ENCODE peak calls at places on chromosomes 2 and 18, in five cellular contexts. H is glomerular endothelial cell; I is nephron progenitor cell; J is M059J; P is stimulated activated effector memory CD8-positive, alpha-beta T cell treated with anti-CD3 and anti-CD28 coated beads, Interleukin-12 subunit alpha, Interleukin-12 subunit beta, amount 100 ng/mL, for 72 hours. D is an unnamed sample.

GRCh38 chr18:21093133-21093532 is 18.5 kb downstream of the ROCK1 start:
- DNase-seq in H (no peak), I (no peak), J (no peak), P (no peak), D (no peak)

GRCh38 chr18:54712315-54712714 is 116.0 kb upstream of the RAB27B start:
- DNase-seq in H (no peak), I (no peak), J (peak), P (no peak), D (peak)

GRCh38 chr2:96186562-96186961 is 22.1 kb downstream of the STARD7 start:
- DNase-seq in H (no peak), I (no peak), J (no peak), P (no peak), D (no peak)

GRCh38 chr2:168773128-168773527 is 29.3 kb upstream of the NOSTRIN start:
- DNase-seq in H (no peak), I (no peak), J (no peak), P (no peak), D (no peak)

GRCh38 chr18:28041366-28041765 is 135.6 kb downstream of the CDH2 start:
- DNase-seq in H (no peak), I (no peak), J (peak), P (no peak), D (no peak)

GRCh38 chr2:159034728-159035127 is 66.3 kb downstream of the TANC1 start:
- DNase-seq in H (no peak), I (no peak), J (no peak), P (no peak), D (no peak)

GRCh38 chr2:11304476-11304875 is 40.0 kb downstream of the ROCK2 start:
- DNase-seq in H (no peak), I (no peak), J (no peak), P (no peak), D (no peak)

GRCh38 chr2:219769044-219770030 is 141.9 kb downstream of the SLC4A3 start:
- DNase-seq in H (no peak), I (no peak), J (peak), P (no peak), D (peak)

GRCh38 chr18:63137999-63138448 is 181.5 kb downstream of the BCL2 start:
- DNase-seq in H (peak), I (no peak), J (no peak), P (no peak), D (no peak)

GRCh38 chr2:74374509-74375205 is 5.5 kb downstream of the DCTN1 start:
- DNase-seq in H (no peak), I (peak), J (no peak), P (no peak), D (peak)

GRCh38 chr2:38572167-38572566 is 30.6 kb downstream of the HNRNPLL start:
- DNase-seq in H (no peak), I (no peak), J (peak), P (no peak), D (peak)

GRCh38 chr2:151777487-151777886 is 43.2 kb upstream of the NEB start:
- DNase-seq in H (no peak), I (no peak), J (no peak), P (no peak), D (no peak)

GRCh38 chr2:16100006-16100405 is 159.7 kb downstream of the MYCN start:
- DNase-seq in H (no peak), I (no peak), J (peak), P (no peak), D (peak)

GRCh38 chr2:60520917-60521539 is 32.4 kb downstream of the BCL11A start:
- DNase-seq in H (no peak), I (no peak), J (no peak), P (no peak), D (no peak)

GRCh38 chr2:159124441-159124911 is 156.0 kb downstream of the TANC1 start:
- DNase-seq in H (peak), I (no peak), J (peak), P (no peak), D (peak)

GRCh38 chr2:5661362-5661761 is 30.8 kb upstream of the SOX11 start:
- DNase-seq in H (no peak), I (no peak), J (no peak), P (no peak), D (no peak)

GRCh38 chr2:183269956-183270355 is 145.7 kb downstream of the NUP35 start:
- DNase-seq in H (peak), I (no peak), J (peak), P (no peak), D (no peak)